ENCODE peak calls at places on chromosomes 11 and 22, in seven cellular contexts. B is GM23248, C is HCT116, X is OCI-LY7, E is GM23338, D is hepatocyte, F is MM.1S. L is an unnamed sample. For H3K9me2, the result is how much of the 10 kb centered on the place peaks cover.

GRCh38 chr11:73141031-73141308 is 1.1 kb downstream of the FCHSD2 start:
- DNase-seq in B (peak), C (no peak), X (peak), E (no peak), D (peak), F (no peak), L (peak)

GRCh38 chr11:85884581-85885021 is 29.4 kb downstream of the CCDC83 start:
- DNase-seq in B (peak), C (no peak), X (no peak), E (no peak), D (no peak), F (no peak), L (no peak)

GRCh38 chr22:31840581-31840980 is 86.8 kb downstream of the DEPDC5 start:
- DNase-seq in B (no peak), C (no peak), X (no peak), E (no peak), D (no peak), F (no peak), L (no peak)

GRCh38 chr11:72582206-72583176 is 91.7 kb downstream of the PDE2A start:
- DNase-seq in B (no peak), C (no peak), X (no peak), E (no peak), D (no peak), F (no peak), L (no peak)

GRCh38 chr11:18726040-18726439 is at the start of gene IGSF22:
- DNase-seq in B (no peak), C (no peak), X (no peak), E (peak), D (no peak), F (no peak), L (no peak)

GRCh38 chr11:112977620-112978212 is 16.5 kb downstream of the NCAM1 start:
- DNase-seq in B (peak), C (no peak), X (no peak), E (no peak), D (peak), F (no peak), L (no peak)

GRCh38 chr11:83836883-83837654 is 550.9 kb upstream of the CCDC90B start:
- DNase-seq in B (peak), C (peak), X (peak), E (peak), D (peak), F (peak), L (peak)

GRCh38 chr11:119626197-119626909 is 102.6 kb downstream of the NECTIN1 start:
- DNase-seq in B (no peak), C (no peak), X (no peak), E (no peak), D (no peak), F (no peak), L (no peak)

GRCh38 chr11:456533-456932 is 6.5 kb downstream of the PTDSS2 start:
- DNase-seq in B (no peak), C (no peak), X (no peak), E (no peak), D (no peak), F (no peak), L (no peak)

GRCh38 chr11:105202844-105203548 is 63.4 kb upstream of the CARD18 start:
- DNase-seq in B (no peak), C (peak), X (no peak), E (no peak), D (peak), F (no peak), L (peak)

GRCh38 chr22:45887202-45888131 is 89.5 kb downstream of the WNT7B start:
- DNase-seq in B (no peak), C (no peak), X (no peak), E (no peak), D (no peak), F (no peak), L (peak)

GRCh38 chr11:62176766-62177165 is 13.2 kb upstream of the SCGB1D1 start:
- DNase-seq in B (no peak), C (no peak), X (no peak), E (no peak), D (no peak), F (no peak), L (no peak)

GRCh38 chr11:62169448-62169847 is 20.6 kb upstream of the SCGB1D1 start:
- DNase-seq in B (no peak), C (no peak), X (no peak), E (no peak), D (no peak), F (no peak), L (no peak)

GRCh38 chr11:62169935-62170334 is 20.1 kb upstream of the SCGB1D1 start:
- DNase-seq in B (peak), C (no peak), X (no peak), E (no peak), D (no peak), F (no peak), L (no peak)

GRCh38 chr11:62166371-62166770 is 23.6 kb upstream of the SCGB1D1 start:
- DNase-seq in B (no peak), C (no peak), X (no peak), E (no peak), D (no peak), F (no peak), L (no peak)

GRCh38 chr11:62171261-62171723 is 18.7 kb upstream of the SCGB1D1 start:
- DNase-seq in B (peak), C (peak), X (peak), E (peak), D (peak), F (peak), L (peak)
- TF ChIP-seq EZH2phosphoT487 in B (no peak), C (no peak), X (no peak), E (no peak), D (no peak), F (no peak), L (no peak)

GRCh38 chr11:27700351-27701261 is at the start of gene BDNF:
- DNase-seq in B (peak), C (no peak), X (no peak), E (peak), D (peak), F (peak), L (peak)

GRCh38 chr11:27699242-27699925 is 871 bp downstream of the BDNF start:
- DNase-seq in B (peak), C (no peak), X (no peak), E (peak), D (peak), F (no peak), L (peak)

GRCh38 chr11:27699926-27700350 is 317 bp downstream of the BDNF start:
- DNase-seq in B (peak), C (no peak), X (no peak), E (peak), D (no peak), F (no peak), L (no peak)

GRCh38 chr11:27697679-27698275 is 2.5 kb downstream of the BDNF start:
- DNase-seq in B (peak), C (no peak), X (no peak), E (peak), D (no peak), F (no peak), L (no peak)

GRCh38 chr11:27698872-27699241 is 1.4 kb downstream of the BDNF start:
- DNase-seq in B (peak), C (peak), X (peak), E (peak), D (peak), F (peak), L (peak)
- H2AFZ ChIP-seq in B (peak), C (peak), X (no peak), E (no peak), D (peak), F (peak), L (peak)

DNA sequence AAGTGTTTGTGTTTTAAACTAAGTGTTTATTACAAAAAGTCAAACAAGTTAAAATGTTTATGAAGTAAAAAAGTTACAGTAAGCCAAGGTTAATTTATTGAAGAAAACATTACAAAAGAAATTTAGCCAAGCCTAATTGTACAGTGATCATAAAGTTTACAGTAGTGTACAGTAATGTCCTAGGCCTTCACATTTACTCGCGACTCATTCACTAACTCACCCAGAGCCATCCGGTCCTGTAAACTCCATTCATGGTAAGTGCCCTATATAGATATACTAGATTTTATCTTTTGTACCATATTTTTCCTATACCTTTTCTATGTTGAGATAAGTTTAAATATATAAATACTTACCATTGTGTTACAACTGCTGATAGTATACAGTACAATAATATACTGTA is 481.8 kb upstream of the TENM4 start:
- DNase-seq in B (no peak), C (no peak), X (no peak), E (no peak), D (no peak), F (no peak), L (no peak)
- H3K9me2 ChIP-seq in B (under half), C (under half), X (under half), E (under half), D (under half), F (under half), L (under half)

DNA sequence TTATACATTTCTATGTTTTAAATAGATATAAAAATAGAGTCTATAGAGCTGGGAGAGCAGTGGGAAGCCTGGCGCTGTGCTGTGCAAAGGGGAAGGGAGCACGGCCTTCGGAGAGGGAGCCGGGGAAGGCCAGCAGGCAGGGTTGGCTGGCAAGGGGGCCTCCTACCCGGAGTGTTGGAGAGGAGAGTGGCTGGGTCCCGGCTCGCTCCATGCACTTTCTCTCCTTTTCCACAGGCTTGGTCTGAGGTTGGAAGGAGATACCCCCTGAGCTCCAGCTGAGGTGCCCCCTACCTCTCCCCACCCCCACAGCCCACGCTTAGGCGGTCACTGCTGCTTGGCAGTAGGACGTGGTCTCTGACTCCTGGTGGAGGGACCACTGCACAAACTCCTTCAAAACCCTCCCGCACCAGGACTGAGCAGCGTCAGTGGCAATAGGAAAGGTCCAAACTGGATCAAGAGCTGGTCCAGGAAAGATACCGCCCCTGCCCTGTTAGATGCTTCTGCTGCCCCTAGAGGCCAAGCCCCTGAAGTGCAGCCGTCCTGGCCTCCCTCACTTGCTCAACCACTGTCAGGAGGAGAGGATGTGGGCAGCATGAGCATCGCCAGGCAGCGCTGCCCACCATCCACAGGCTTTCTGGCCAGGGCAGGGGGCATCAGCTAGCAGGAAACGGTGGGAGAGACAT is 52.9 kb downstream of the SYT13 start:
- DNase-seq in B (peak), C (peak), X (peak), E (peak), D (peak), F (peak), L (peak)
- TF ChIP-seq EZH2phosphoT487 in B (no peak), C (no peak), X (no peak), E (no peak), D (no peak), F (no peak), L (no peak)

DNA sequence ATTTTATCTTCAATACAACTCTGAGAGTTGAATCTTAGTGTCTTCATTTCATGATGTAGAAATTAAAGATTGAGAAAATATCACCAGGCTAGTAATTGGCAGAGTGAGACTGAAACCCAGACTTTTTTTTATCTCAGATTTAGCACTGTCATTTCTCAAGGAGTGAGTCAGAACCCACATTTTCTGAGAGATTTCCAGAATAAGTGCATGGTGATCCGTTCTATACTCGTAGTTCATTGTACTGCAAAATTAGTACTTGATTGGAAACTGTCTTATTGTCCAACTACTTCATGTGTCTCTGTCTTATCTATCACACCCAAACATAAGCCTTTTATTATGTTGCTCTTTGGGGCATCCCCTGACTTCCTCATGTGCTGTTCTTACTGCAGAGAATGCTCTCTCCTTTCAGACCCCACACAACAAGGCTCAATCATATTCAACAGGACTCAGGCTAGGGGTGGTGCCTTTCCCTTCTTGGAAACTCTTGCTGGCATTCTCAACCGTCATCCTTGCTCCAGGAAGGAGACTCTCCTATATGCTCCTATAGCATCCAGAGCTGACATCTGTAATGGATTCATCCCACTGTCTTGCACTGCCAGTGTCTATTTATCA is 76.7 kb upstream of the BLID start:
- DNase-seq in B (peak), C (no peak), X (no peak), E (no peak), D (no peak), F (no peak), L (peak)
- H2AFZ ChIP-seq in B (no peak), C (no peak), X (no peak), E (no peak), D (no peak), F (no peak), L (peak)

DNA sequence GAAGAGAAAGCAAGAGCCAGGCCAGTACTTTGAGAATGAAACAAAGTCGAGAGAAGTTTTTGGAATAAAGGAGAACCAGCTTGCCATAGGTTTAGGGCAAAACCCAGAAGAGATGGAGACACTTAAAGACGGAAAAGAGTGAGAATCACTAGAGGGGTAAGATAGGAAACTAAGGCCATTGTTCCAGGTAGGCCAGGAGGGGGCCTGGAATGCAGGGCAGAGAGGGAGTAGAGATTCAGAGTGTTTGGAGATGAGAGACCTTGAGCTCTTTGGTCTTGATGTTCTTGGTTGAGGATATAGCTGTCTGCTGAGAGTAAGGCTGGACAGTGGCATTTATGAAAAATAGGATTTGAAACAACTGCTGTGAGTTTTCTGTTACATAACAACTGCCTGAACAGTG is 263.3 kb upstream of the POU2AF2 start:
- DNase-seq in B (no peak), C (no peak), X (no peak), E (no peak), D (no peak), F (no peak), L (no peak)
- H3K9me2 ChIP-seq in B (under half), C (under half), X (under half), E (under half), D (under half), F (under half), L (under half)

DNA sequence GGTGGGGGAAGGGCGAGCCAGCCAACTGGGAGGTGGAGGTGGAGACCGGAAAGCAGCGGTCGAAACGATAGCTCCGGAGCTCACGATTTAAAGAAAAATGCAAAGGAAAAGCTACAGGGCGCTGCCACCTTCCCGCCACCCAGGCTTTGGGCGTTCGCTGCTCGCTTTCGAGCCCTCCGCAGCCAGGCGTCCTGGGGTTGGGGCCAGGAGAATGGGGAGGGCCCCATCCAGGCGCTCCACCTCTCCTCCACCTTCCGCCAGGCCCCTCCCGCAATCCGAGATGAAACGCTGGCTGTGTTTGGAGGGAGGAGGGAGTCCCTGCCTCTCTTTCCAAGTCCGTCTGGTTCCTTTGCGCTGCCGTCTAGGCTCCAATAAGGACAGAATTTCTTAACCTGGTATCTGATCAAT is 452 bp upstream of the ABTB2 start:
- DNase-seq in B (peak), C (peak), X (no peak), E (peak), D (peak), F (no peak), L (peak)
- TF ChIP-seq EZH2phosphoT487 in B (no peak), C (no peak), X (no peak), E (no peak), D (no peak), F (no peak), L (no peak)

DNA sequence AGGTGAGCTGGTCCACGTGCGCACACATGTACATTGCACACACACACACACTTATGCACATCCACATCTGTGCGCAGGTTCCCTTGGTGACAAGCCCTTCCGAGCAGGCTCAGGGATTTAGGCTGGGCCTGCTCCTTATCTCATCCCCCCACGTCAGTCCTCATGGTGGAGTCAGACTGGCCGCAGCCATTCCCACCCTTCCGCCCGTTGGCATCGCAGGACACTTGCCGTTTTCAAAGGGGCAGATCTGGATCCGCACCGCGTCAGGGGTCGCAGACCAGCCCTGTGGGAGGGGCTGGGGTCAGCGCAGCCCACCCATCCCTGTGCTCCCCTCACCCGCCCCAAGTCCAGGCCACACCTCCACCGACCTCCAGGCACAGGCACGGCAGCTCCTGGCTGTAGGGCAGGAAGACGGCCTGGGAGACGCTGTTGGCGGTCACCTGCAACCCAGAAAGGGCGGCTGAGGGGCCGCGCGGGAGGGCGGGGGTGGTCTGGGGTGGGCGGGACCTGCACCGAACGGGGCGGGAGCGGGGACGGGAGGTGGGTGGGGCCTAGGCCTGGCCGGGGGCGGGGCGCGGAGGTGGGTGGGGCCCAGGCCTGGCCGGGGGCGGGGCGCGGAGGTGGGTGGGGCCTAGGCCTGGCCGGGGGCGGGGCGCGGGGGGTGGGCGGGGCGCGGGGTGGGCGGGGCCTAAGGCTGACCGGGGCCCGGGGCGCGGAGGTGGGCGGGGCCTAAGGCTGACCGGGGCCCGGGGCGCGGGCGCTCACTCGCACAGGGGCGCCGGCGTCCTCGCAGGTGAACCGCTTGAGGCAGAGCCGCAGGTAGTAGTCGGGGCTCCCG is 13.3 kb downstream of the IL17REL start:
- DNase-seq in B (peak), C (no peak), X (no peak), E (peak), D (peak), F (no peak), L (no peak)
- H2AFZ ChIP-seq in B (no peak), C (no peak), X (no peak), E (peak), D (no peak), F (no peak), L (no peak)